ENCODE peak calls at places on chromosomes 13 and 19, in five cellular contexts. One of them, this sample, is unnamed.

GRCh38 chr13:98199480-98199879 is 22.4 kb upstream of the RNF113B start:
- DNase-seq in HepG2: peak; percentile 77
- DNase-seq in K562: no peak
- DNase-seq in GM12878: no peak
- DNase-seq in H1: no peak
- DNase-seq in this sample: no peak

GRCh38 chr13:105961438-105961837 is 574.0 kb downstream of the EFNB2 start:
- DNase-seq in GM12878: no peak
- DNase-seq in HepG2: no peak
- DNase-seq in H1: no peak
- DNase-seq in K562: no peak
- DNase-seq in this sample: no peak

GRCh38 chr13:97856001-97856675 is 97.3 kb upstream of the IPO5 start:
- DNase-seq in K562: no peak
- DNase-seq in HepG2: no peak
- DNase-seq in H1: no peak
- DNase-seq in GM12878: no peak
- DNase-seq in this sample: peak; percentile 29

GRCh38 chr19:3671680-3672574 is 28.3 kb downstream of the PIP5K1C start:
- DNase-seq in HepG2: no peak
- DNase-seq in GM12878: no peak
- DNase-seq in K562: peak; percentile 67
- DNase-seq in H1: no peak
- DNase-seq in this sample: no peak

GRCh38 chr13:83950284-83950683 is 68.0 kb upstream of the SLITRK1 start:
- DNase-seq in GM12878: no peak
- DNase-seq in HepG2: no peak
- DNase-seq in H1: no peak
- DNase-seq in K562: no peak
- DNase-seq in this sample: no peak

GRCh38 chr19:55070755-55071502 is 4.7 kb upstream of the EPS8L1 start:
- DNase-seq in HepG2: no peak
- DNase-seq in GM12878: no peak
- DNase-seq in H1: no peak
- DNase-seq in K562: peak; percentile 57
- DNase-seq in this sample: no peak

GRCh38 chr13:75550159-75550567 is 572 bp downstream of the UCHL3 start:
- DNase-seq in HepG2: peak; percentile 52
- DNase-seq in H1: no peak
- DNase-seq in K562: peak; percentile 60
- DNase-seq in GM12878: no peak
- DNase-seq in this sample: no peak

GRCh38 chr13:40611004-40611403 is 55.4 kb downstream of the FOXO1 start:
- DNase-seq in HepG2: no peak
- DNase-seq in K562: no peak
- DNase-seq in GM12878: no peak
- DNase-seq in H1: no peak
- DNase-seq in this sample: no peak

GRCh38 chr13:48891586-48891985 is 84.1 kb upstream of the FNDC3A start:
- DNase-seq in HepG2: peak; percentile 20
- DNase-seq in K562: no peak
- DNase-seq in H1: no peak
- DNase-seq in GM12878: no peak
- DNase-seq in this sample: no peak

GRCh38 chr19:54918499-54918898 is 12.6 kb downstream of the NCR1 start:
- DNase-seq in H1: no peak
- DNase-seq in HepG2: no peak
- DNase-seq in K562: no peak
- DNase-seq in GM12878: no peak
- DNase-seq in this sample: no peak

GRCh38 chr13:27868639-27869435 is 51.0 kb upstream of the PDX1 start:
- DNase-seq in K562: no peak
- DNase-seq in HepG2: no peak
- DNase-seq in GM12878: no peak
- DNase-seq in H1: no peak
- DNase-seq in this sample: no peak

GRCh38 chr19:55482128-55482961 is 2.6 kb upstream of the NAT14 start:
- DNase-seq in H1: peak; percentile 71
- DNase-seq in K562: no peak
- DNase-seq in HepG2: no peak
- DNase-seq in GM12878: no peak
- DNase-seq in this sample: no peak

GRCh38 chr19:17088552-17088951 is 13.0 kb downstream of the MYO9B start:
- DNase-seq in HepG2: no peak
- DNase-seq in K562: no peak
- DNase-seq in H1: no peak
- DNase-seq in GM12878: no peak
- DNase-seq in this sample: no peak

GRCh38 chr13:76944457-76944856 is 3.9 kb upstream of the ACOD1 start:
- DNase-seq in K562: no peak
- DNase-seq in HepG2: no peak
- DNase-seq in GM12878: no peak
- DNase-seq in H1: no peak
- DNase-seq in this sample: no peak

GRCh38 chr19:42344336-42344893 is 19.0 kb downstream of the MEGF8 start:
- DNase-seq in K562: no peak
- DNase-seq in GM12878: no peak
- DNase-seq in HepG2: no peak
- DNase-seq in H1: no peak
- DNase-seq in this sample: no peak

GRCh38 chr13:27637289-27637626 is 15.6 kb downstream of the POLR1D start:
- DNase-seq in K562: no peak
- DNase-seq in H1: no peak
- DNase-seq in HepG2: peak; percentile 55
- DNase-seq in GM12878: no peak
- DNase-seq in this sample: no peak

GRCh38 chr13:108086678-108087077 is 128.7 kb downstream of the LIG4 start:
- DNase-seq in HepG2: no peak
- DNase-seq in GM12878: no peak
- DNase-seq in H1: no peak
- DNase-seq in K562: no peak
- DNase-seq in this sample: peak; percentile 29

GRCh38 chr19:29548483-29549085 is 22.8 kb downstream of the VSTM2B start:
- DNase-seq in HepG2: no peak
- DNase-seq in H1: peak; percentile 24
- DNase-seq in K562: no peak
- DNase-seq in GM12878: no peak
- DNase-seq in this sample: no peak

GRCh38 chr13:25846227-25846984 is 205.4 kb downstream of the SHISA2 start:
- DNase-seq in HepG2: no peak
- DNase-seq in K562: no peak
- DNase-seq in H1: no peak
- DNase-seq in GM12878: no peak
- DNase-seq in this sample: no peak

GRCh38 chr19:29315566-29315965 is 102.6 kb upstream of the UQCRFS1 start:
- DNase-seq in GM12878: no peak
- DNase-seq in HepG2: no peak
- DNase-seq in H1: no peak
- DNase-seq in K562: no peak
- DNase-seq in this sample: no peak

GRCh38 chr13:100922599-100922998 is 248.0 kb upstream of the TMTC4 start:
- DNase-seq in HepG2: no peak
- DNase-seq in H1: no peak
- DNase-seq in K562: no peak
- DNase-seq in GM12878: no peak
- DNase-seq in this sample: no peak

GRCh38 chr19:43462887-43463380 is 2.5 kb downstream of the LYPD3 start:
- DNase-seq in HepG2: no peak
- DNase-seq in K562: no peak
- DNase-seq in GM12878: no peak
- DNase-seq in H1: no peak
- DNase-seq in this sample: no peak

GRCh38 chr19:38565686-38566105 is 52.1 kb downstream of the MAP4K1 start:
- DNase-seq in HepG2: no peak
- DNase-seq in GM12878: no peak
- DNase-seq in H1: no peak
- DNase-seq in K562: no peak
- DNase-seq in this sample: no peak

GRCh38 chr19:50377051-50377441 is 789 bp downstream of the NR1H2 start:
- DNase-seq in HepG2: peak; percentile 12
- DNase-seq in GM12878: no peak
- DNase-seq in H1: peak; percentile 83
- DNase-seq in K562: peak; percentile 73
- DNase-seq in this sample: peak; percentile 90

GRCh38 chr13:86572115-86572514 is 772.9 kb upstream of the SLITRK6 start:
- DNase-seq in HepG2: no peak
- DNase-seq in K562: no peak
- DNase-seq in GM12878: no peak
- DNase-seq in H1: no peak
- DNase-seq in this sample: no peak

GRCh38 chr13:61908906-61909305 is 493.3 kb upstream of the PCDH20 start:
- DNase-seq in HepG2: no peak
- DNase-seq in GM12878: no peak
- DNase-seq in K562: no peak
- DNase-seq in H1: no peak
- DNase-seq in this sample: peak; percentile 16

GRCh38 chr19:46863818-46864629 is 3.2 kb downstream of the ARHGAP35 start:
- DNase-seq in HepG2: peak; percentile 66
- DNase-seq in H1: peak; percentile 65
- DNase-seq in GM12878: no peak
- DNase-seq in K562: no peak
- DNase-seq in this sample: peak; percentile 61

GRCh38 chr19:15417699-15418098 is 1.1 kb downstream of the AKAP8L start:
- DNase-seq in HepG2: no peak
- DNase-seq in H1: no peak
- DNase-seq in GM12878: no peak
- DNase-seq in K562: no peak
- DNase-seq in this sample: no peak

GRCh38 chr13:36533806-36534205 is 101.5 kb downstream of the CCNA1 start:
- DNase-seq in H1: no peak
- DNase-seq in HepG2: no peak
- DNase-seq in K562: no peak
- DNase-seq in GM12878: no peak
- DNase-seq in this sample: no peak

GRCh38 chr13:104021806-104022397 is 955.7 kb upstream of the SLC10A2 start:
- DNase-seq in H1: no peak
- DNase-seq in GM12878: no peak
- DNase-seq in HepG2: no peak
- DNase-seq in K562: no peak
- DNase-seq in this sample: no peak

GRCh38 chr19:2982983-2983350 is 5.6 kb downstream of the TLE6 start:
- DNase-seq in H1: no peak
- DNase-seq in K562: no peak
- DNase-seq in GM12878: no peak
- DNase-seq in HepG2: no peak
- DNase-seq in this sample: no peak

DNA sequence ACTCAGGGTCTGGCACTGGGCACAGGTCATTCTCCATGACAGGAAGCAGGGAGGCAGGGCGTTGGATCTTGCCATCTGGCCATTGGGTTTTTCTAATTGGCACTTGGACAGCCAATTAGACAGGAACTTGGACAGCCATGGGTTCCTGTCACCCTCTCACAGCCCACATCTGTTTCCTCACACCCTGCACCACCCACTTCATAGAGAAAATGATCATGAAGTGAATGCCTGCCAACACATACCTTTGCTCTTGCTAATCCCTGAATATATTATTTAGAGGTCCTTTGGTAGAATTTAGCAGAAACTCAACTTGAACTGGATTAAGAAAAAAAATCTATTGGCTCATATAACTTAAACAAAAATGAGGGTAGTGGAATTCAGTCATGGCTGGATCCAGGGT is 4.9 kb upstream of the OLFM2 start:
- DNase-seq in GM12878: no peak
- DNase-seq in K562: no peak
- DNase-seq in HepG2: no peak
- DNase-seq in H1: no peak
- DNase-seq in this sample: no peak
- TF ChIP-seq MAX in GM12878: no peak
- TF ChIP-seq MAX in K562: no peak
- TF ChIP-seq MAX in HepG2: no peak
- TF ChIP-seq MAX in H1: no peak
- TF ChIP-seq MAX in this sample: no peak

DNA sequence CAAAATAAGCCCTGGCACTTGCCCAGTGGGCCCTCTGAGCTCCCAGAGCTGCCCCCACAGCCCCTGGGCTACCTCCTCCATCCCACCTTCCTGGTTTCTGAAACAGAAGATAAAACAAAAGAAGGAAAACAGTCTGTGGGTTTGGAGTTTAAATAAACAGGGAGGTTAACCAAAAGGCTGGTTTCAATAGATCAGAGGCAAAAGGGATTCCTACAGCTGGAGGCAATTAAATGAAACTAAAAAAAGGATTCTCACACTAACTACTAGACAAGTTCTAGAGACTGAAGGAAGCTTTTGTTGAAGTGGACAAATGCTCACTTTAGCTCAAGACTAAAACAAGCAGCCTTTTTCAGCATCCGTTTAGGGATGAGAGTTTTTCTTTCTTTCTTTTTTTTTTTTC is 569.8 kb downstream of the FGF9 start:
- DNase-seq in GM12878: no peak
- DNase-seq in K562: no peak
- DNase-seq in HepG2: no peak
- DNase-seq in H1: no peak
- DNase-seq in this sample: no peak
- TF ChIP-seq CREB1 in GM12878: no peak
- TF ChIP-seq CREB1 in K562: no peak
- TF ChIP-seq CREB1 in HepG2: no peak
- TF ChIP-seq CREB1 in H1: no peak
- TF ChIP-seq CREB1 in this sample: no peak

DNA sequence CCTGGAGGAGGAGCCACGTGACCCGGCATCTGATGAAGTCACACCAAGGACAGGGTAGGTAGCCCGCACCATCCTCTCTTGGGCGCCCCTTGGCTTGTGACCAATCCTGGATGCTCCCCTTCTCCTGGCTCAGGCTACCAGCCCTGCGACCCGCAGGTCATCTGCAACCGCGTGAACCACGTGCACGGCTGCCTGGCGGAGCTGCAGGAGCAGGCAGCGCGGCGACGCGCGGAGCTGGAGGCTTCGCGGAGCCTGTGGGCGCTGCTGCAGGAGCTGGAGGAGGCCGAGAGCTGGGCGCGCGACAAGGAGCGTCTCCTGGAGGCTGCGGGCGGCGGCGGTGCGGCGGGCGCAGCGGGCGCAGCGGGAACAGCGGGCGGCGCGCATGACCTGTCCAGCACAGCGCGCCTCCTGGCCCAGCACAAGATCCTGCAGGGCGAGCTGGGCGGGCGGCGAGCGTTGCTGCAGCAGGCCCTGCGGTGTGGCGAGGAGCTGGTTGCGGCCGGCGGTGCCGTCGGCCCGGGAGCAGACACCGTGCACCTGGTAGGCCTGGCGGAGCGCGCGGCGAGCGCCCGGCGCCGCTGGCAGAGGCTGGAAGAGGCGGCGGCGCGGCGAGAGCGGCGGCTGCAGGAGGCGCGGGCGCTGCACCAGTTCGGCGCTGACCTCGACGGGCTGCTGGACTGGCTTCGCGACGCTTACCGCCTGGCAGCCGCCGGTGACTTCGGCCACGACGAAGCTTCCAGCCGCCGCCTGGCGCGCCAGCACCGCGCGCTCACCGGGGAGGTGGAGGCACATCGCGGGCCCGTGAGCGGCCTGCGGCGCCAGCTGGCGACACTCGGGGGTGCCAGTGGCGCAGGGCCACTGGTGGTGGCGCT is 45.9 kb downstream of the SPTBN4 start:
- DNase-seq in HepG2: no peak
- DNase-seq in K562: no peak
- DNase-seq in GM12878: no peak
- DNase-seq in H1: peak; percentile 77
- DNase-seq in this sample: peak; percentile 67
- TF ChIP-seq CTCF in HepG2: no peak
- TF ChIP-seq CTCF in K562: no peak
- TF ChIP-seq CTCF in GM12878: no peak
- TF ChIP-seq CTCF in H1: no peak
- TF ChIP-seq CTCF in this sample: no peak

GRCh38 chr13:44052843-44053607 is 173.3 kb downstream of the LACC1 start:
- DNase-seq in H1: peak; percentile 49
- DNase-seq in HepG2: no peak
- DNase-seq in GM12878: no peak
- DNase-seq in K562: no peak
- DNase-seq in this sample: peak; percentile 29
- TF ChIP-seq MAX in H1: no peak
- TF ChIP-seq MAX in HepG2: no peak
- TF ChIP-seq MAX in GM12878: no peak
- TF ChIP-seq MAX in K562: no peak
- TF ChIP-seq MAX in this sample: no peak

This sample was measured in WTC11.